ENCODE peak calls at places on chromosome 22, in four cellular contexts. K is GM12878, N is WTC11, M is K562. X is an unnamed sample.

GRCh38 chr22:50192825-50193204 is 7.1 kb downstream of the TRABD start:
- DNase-seq in K (no peak), N (no peak), M (no peak), X (no peak)

GRCh38 chr22:19871023-19871844 is 16.6 kb upstream of the GNB1L start:
- DNase-seq in K (no peak), N (peak), M (no peak), X (no peak)

GRCh38 chr22:46673205-46673604 is 53.0 kb downstream of the GRAMD4 start:
- DNase-seq in K (no peak), N (no peak), M (no peak), X (peak)

GRCh38 chr22:22655452-22656108 is 11.2 kb downstream of the GGTLC2 start:
- DNase-seq in K (no peak), N (no peak), M (no peak), X (no peak)

GRCh38 chr22:44571566-44572413 is 73.8 kb upstream of the RTL6 start:
- DNase-seq in K (no peak), N (no peak), M (no peak), X (no peak)

GRCh38 chr22:46972256-46972655 is 209.8 kb downstream of the TBC1D22A start:
- DNase-seq in K (no peak), N (no peak), M (no peak), X (no peak)

GRCh38 chr22:44068422-44069191 is 44.5 kb downstream of the PARVB start:
- DNase-seq in K (peak), N (no peak), M (peak), X (no peak)

GRCh38 chr22:50272103-50272782 is 2.1 kb upstream of the MAPK11 start:
- DNase-seq in K (no peak), N (no peak), M (no peak), X (peak)

GRCh38 chr22:41479671-41480396 is 10.9 kb downstream of the ACO2 start:
- DNase-seq in K (no peak), N (peak), M (no peak), X (no peak)

GRCh38 chr22:20118572-20119020 is 1.6 kb upstream of the TRMT2A start:
- DNase-seq in K (no peak), N (no peak), M (peak), X (no peak)

GRCh38 chr22:49476800-49477400 is 350.8 kb downstream of the BRD1 start:
- DNase-seq in K (no peak), N (no peak), M (no peak), X (no peak)

GRCh38 chr22:44628273-44628672 is 73.7 kb upstream of the PRR5 start:
- DNase-seq in K (no peak), N (no peak), M (no peak), X (no peak)

GRCh38 chr22:37211853-37212173 is 464 bp downstream of the SSTR3 start:
- DNase-seq in K (no peak), N (no peak), M (no peak), X (peak)

GRCh38 chr22:20089977-20090729 is 10.1 kb downstream of the DGCR8 start:
- DNase-seq in K (no peak), N (no peak), M (no peak), X (no peak)

GRCh38 chr22:45580703-45581381 is 78.2 kb downstream of the FBLN1 start:
- DNase-seq in K (no peak), N (no peak), M (no peak), X (no peak)

GRCh38 chr22:47965896-47966295 is 1203.4 kb downstream of the TBC1D22A start:
- DNase-seq in K (no peak), N (no peak), M (no peak), X (no peak)

GRCh38 chr22:47161631-47162030 is 399.2 kb downstream of the TBC1D22A start:
- DNase-seq in K (no peak), N (peak), M (no peak), X (no peak)

GRCh38 chr22:35076648-35077047 is 10.7 kb downstream of the ISX start:
- DNase-seq in K (no peak), N (no peak), M (no peak), X (no peak)

GRCh38 chr22:48322907-48323306 is 1504.8 kb downstream of the BRD1 start:
- DNase-seq in K (no peak), N (no peak), M (no peak), X (no peak)

GRCh38 chr22:44496844-44497217 is 1.2 kb downstream of the RTL6 start:
- DNase-seq in K (no peak), N (no peak), M (no peak), X (no peak)

GRCh38 chr22:37229805-37230672 is 14.0 kb downstream of the RAC2 start:
- DNase-seq in K (peak), N (no peak), M (peak), X (no peak)

GRCh38 chr22:37283393-37283937 is 1.2 kb downstream of the CYTH4 start:
- DNase-seq in K (no peak), N (no peak), M (no peak), X (peak)

GRCh38 chr22:49976439-49977175 is 16.0 kb downstream of the PIM3 start:
- DNase-seq in K (peak), N (no peak), M (no peak), X (peak)

GRCh38 chr22:19980766-19981165 is 35.9 kb downstream of the ARVCF start:
- DNase-seq in K (no peak), N (no peak), M (no peak), X (no peak)

GRCh38 chr22:17102297-17102667 is 17.5 kb downstream of the IL17RA start:
- DNase-seq in K (no peak), N (no peak), M (peak), X (no peak)

GRCh38 chr22:45429424-45429823 is 15.9 kb downstream of the RIBC2 start:
- DNase-seq in K (no peak), N (no peak), M (no peak), X (no peak)

GRCh38 chr22:37501610-37502341 is 15.6 kb upstream of the MFNG start:
- DNase-seq in K (no peak), N (no peak), M (peak), X (no peak)

GRCh38 chr22:22122348-22123117 is 122.1 kb upstream of the VPREB1 start:
- DNase-seq in K (no peak), N (no peak), M (peak), X (no peak)

GRCh38 chr22:11629661-11630385 is 3898.2 kb upstream of the OR11H1 start:
- DNase-seq in K (no peak), N (no peak), M (no peak), X (peak)

GRCh38 chr22:26785942-26786341 is 128.6 kb downstream of the MIAT start:
- DNase-seq in K (peak), N (no peak), M (no peak), X (no peak)

GRCh38 chr22:23522642-23523251 is 57.3 kb downstream of the IGLL1 start:
- DNase-seq in K (no peak), N (no peak), M (peak), X (peak)

GRCh38 chr22:17009640-17010291 is 1.7 kb upstream of the GAB4 start:
- DNase-seq in K (no peak), N (no peak), M (no peak), X (no peak)

GRCh38 chr22:30893434-30894370 is 74.9 kb downstream of the MORC2 start:
- DNase-seq in K (no peak), N (no peak), M (no peak), X (no peak)
- TF ChIP-seq USF1 in K (no peak), N (no peak), M (no peak), X (no peak)

DNA sequence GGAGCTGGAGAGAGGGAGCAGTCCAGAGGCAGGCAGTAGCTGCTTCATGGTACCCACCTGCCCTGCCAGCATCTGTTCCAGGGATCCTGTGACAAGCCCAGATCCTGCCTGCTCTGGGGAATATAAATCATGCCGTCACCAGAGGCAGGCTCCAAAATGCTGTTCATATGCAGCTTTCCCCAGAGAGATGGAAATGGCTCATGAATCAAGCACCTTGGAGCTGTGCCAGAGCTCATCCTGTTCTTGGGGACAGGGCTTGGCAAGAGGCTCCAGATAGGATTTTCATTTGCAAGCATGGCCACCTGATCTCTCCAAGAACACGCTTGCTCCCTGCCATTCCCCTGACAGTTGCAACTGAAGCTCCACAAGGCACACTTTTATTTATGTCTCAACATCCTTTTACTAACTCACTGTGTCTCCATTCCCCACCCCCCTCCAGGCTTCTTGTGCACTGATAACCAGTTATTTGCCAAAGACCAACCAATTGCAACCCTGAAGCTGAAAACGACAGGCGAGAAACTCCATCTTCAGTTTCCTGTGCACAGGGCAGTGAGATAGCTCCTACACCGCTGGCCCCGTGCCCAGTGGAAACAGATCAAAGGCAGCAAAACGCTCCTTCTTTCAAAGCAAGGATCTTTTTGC is 115.8 kb upstream of the PITPNB start:
- DNase-seq in K (no peak), N (no peak), M (peak), X (peak)
- TF ChIP-seq USF1 in K (no peak), N (no peak), M (no peak), X (peak)

DNA sequence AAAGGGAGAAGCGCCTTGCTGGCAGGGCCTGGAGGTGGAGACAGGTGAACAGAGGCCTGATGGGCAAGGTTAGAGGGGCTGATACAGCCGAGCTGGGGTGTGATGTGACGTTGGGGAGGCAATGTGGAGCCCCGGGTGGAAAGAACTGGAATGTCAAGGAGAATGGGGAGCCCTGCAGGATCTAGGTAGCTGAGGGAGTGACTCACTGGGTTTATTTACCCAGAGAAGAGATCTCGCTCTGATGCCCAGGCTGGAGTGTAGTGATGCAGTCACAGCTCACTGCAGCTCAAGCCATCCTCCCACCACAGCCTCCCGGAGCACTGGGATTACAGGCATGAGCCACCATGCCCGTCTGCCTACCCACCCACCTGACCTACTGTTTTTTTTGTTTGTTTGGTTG is 1.9 kb upstream of the CYB5R3 start:
- DNase-seq in K (no peak), N (no peak), M (no peak), X (no peak)
- TF ChIP-seq USF1 in K (no peak), N (no peak), M (no peak), X (no peak)

DNA sequence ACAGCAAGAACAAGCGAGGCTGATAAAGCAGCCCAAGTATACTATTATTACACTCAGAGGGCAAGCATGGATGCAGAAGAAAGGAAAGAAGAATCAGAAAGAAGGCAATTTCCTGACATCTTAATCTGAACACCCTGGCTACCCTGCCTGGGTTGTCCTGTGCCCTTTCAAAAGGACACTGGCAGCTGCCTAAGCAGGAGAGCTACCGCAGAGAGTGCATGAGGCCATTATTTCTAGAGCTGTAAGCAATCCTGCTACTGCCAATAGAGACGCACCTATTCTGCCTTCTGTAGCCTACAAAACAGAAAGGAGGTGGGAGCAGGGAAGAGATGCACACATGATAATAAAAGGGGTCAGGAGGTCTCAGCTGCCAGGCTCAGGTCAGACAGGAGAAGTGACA is 254.0 kb downstream of the LARGE1 start:
- DNase-seq in K (no peak), N (no peak), M (no peak), X (no peak)
- TF ChIP-seq USF1 in K (no peak), N (no peak), M (no peak), X (no peak)

DNA sequence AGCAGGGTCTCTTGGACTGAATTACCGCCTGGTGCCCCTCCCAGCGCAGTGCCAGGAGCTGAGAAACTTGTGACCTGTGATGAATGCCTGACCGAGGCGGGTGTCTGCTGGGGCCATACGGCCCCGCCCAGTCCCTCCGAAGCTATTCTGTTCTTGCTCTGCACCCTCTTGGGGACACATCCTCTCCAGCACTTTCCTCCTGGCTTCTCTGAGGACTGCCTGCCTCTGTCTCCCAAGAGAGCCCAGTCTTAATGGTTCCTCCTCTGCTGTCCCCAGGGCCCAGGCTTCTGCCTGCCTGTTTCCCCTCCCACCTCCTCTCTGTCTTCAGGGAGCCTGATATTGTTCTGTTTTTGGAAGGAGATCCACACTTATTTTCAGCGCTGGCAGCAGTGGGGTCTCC is 18.6 kb downstream of the SYNGR1 start:
- DNase-seq in K (no peak), N (no peak), M (no peak), X (no peak)
- TF ChIP-seq USF1 in K (no peak), N (no peak), M (no peak), X (no peak)

DNA sequence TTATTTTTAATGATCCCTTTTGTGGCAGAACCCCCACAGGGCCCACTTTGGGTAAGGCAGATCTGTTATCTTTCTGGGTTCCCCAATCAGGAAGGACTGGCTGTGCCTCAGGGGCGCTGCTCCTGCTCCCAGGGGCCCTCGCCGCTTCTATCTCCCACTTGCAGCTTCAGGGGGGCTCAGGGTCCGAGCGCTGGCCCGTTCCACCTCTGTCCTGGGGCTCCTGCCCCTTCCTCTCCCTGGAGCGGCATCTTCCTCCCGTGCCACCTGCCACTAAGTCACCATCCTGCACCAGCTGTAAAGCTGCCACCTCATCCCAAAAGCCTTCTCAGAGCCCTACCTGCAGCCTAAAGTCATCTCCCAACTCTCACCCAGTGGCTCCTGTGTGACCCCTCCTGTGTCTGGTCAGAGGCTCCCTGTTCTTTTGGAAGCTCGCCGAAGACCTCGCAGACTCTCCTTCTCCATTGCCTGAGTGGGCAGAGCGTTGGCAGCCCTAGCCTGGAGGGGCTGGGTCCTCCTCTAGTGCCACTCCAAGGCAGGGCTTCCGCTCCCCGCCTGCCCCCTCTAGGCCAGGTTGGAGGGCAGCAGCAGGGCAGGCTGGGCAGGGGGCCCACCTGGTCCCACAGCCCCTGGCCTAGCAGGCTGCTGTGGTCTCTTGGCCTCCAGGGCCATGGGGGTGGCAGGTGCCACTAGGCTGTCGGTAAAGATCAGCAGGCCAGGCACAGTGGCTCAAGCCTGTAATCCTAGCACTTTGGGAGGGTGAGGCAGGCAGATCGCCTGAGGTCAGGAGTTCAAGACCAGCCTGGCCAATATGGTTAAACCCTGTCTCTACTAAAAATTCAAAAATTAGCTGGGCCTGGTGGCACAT is 106.7 kb downstream of the MORC2 start:
- DNase-seq in K (no peak), N (no peak), M (no peak), X (peak)
- TF ChIP-seq USF1 in K (no peak), N (no peak), M (no peak), X (no peak)